ENCODE peak calls at places on chromosomes 7 and 10, in eight cellular contexts. One of them, this sample, is unnamed.

GRCh38 chr10:35345383-35345742 is 9.1 kb downstream of the CCNY start:
- ATAC-seq in Right ventricle myocardium superior: no peak
- ATAC-seq in pancreas: no peak
- ATAC-seq in activated CD8-positive, alpha-beta T cell treated with anti-CD3 and anti-CD28 coated beads, Interleukin-2, amount 10 ng/mL, durations not matched to agents 7 days and 5 days: no peak
- ATAC-seq in SK-N-SH treated with all-trans-retinoic acid at 6 μM for 48 hours: no peak
- ATAC-seq in gastroesophageal sphincter: no peak
- ATAC-seq in upper lobe of right lung: no peak
- ATAC-seq in body of pancreas: no peak
- ATAC-seq in this sample: no peak

GRCh38 chr10:123687758-123688157 is 21.6 kb downstream of the GPR26 start:
- ATAC-seq in Right ventricle myocardium superior: no peak
- ATAC-seq in pancreas: no peak
- ATAC-seq in activated CD8-positive, alpha-beta T cell treated with anti-CD3 and anti-CD28 coated beads, Interleukin-2, amount 10 ng/mL, durations not matched to agents 7 days and 5 days: no peak
- ATAC-seq in SK-N-SH treated with all-trans-retinoic acid at 6 μM for 48 hours: no peak
- ATAC-seq in gastroesophageal sphincter: no peak
- ATAC-seq in upper lobe of right lung: no peak
- ATAC-seq in body of pancreas: no peak
- ATAC-seq in this sample: no peak

GRCh38 chr7:23863209-23863798 is 153.3 kb downstream of the STK31 start:
- ATAC-seq in Right ventricle myocardium superior: no peak
- ATAC-seq in pancreas: no peak
- ATAC-seq in activated CD8-positive, alpha-beta T cell treated with anti-CD3 and anti-CD28 coated beads, Interleukin-2, amount 10 ng/mL, durations not matched to agents 7 days and 5 days: no peak
- ATAC-seq in SK-N-SH treated with all-trans-retinoic acid at 6 μM for 48 hours: peak; percentile 79
- ATAC-seq in gastroesophageal sphincter: no peak
- ATAC-seq in upper lobe of right lung: no peak
- ATAC-seq in body of pancreas: no peak
- ATAC-seq in this sample: no peak

GRCh38 chr10:26737730-26738129 is 40.2 kb downstream of the PDSS1 start:
- ATAC-seq in Right ventricle myocardium superior: peak; percentile 36
- ATAC-seq in pancreas: peak; percentile 81
- ATAC-seq in activated CD8-positive, alpha-beta T cell treated with anti-CD3 and anti-CD28 coated beads, Interleukin-2, amount 10 ng/mL, durations not matched to agents 7 days and 5 days: peak; percentile 50
- ATAC-seq in SK-N-SH treated with all-trans-retinoic acid at 6 μM for 48 hours: no peak
- ATAC-seq in gastroesophageal sphincter: no peak
- ATAC-seq in upper lobe of right lung: peak; percentile 92
- ATAC-seq in body of pancreas: no peak
- ATAC-seq in this sample: peak; percentile 93

GRCh38 chr10:12849351-12850181 is 151.9 kb downstream of the CCDC3 start:
- ATAC-seq in Right ventricle myocardium superior: no peak
- ATAC-seq in pancreas: no peak
- ATAC-seq in activated CD8-positive, alpha-beta T cell treated with anti-CD3 and anti-CD28 coated beads, Interleukin-2, amount 10 ng/mL, durations not matched to agents 7 days and 5 days: no peak
- ATAC-seq in SK-N-SH treated with all-trans-retinoic acid at 6 μM for 48 hours: peak; percentile 41
- ATAC-seq in gastroesophageal sphincter: peak; percentile 31
- ATAC-seq in upper lobe of right lung: no peak
- ATAC-seq in body of pancreas: no peak
- ATAC-seq in this sample: peak; percentile 45

GRCh38 chr7:93574646-93575554 is at the start of gene CALCR:
- ATAC-seq in Right ventricle myocardium superior: no peak
- ATAC-seq in pancreas: peak; percentile 61
- ATAC-seq in activated CD8-positive, alpha-beta T cell treated with anti-CD3 and anti-CD28 coated beads, Interleukin-2, amount 10 ng/mL, durations not matched to agents 7 days and 5 days: no peak
- ATAC-seq in SK-N-SH treated with all-trans-retinoic acid at 6 μM for 48 hours: peak; percentile 71
- ATAC-seq in gastroesophageal sphincter: peak; percentile 21
- ATAC-seq in upper lobe of right lung: peak; percentile 56
- ATAC-seq in body of pancreas: peak; percentile 42
- ATAC-seq in this sample: peak; percentile 24

GRCh38 chr10:64079341-64079740 is 558.1 kb downstream of the REEP3 start:
- ATAC-seq in Right ventricle myocardium superior: no peak
- ATAC-seq in pancreas: no peak
- ATAC-seq in activated CD8-positive, alpha-beta T cell treated with anti-CD3 and anti-CD28 coated beads, Interleukin-2, amount 10 ng/mL, durations not matched to agents 7 days and 5 days: no peak
- ATAC-seq in SK-N-SH treated with all-trans-retinoic acid at 6 μM for 48 hours: no peak
- ATAC-seq in gastroesophageal sphincter: no peak
- ATAC-seq in upper lobe of right lung: no peak
- ATAC-seq in body of pancreas: no peak
- ATAC-seq in this sample: no peak

GRCh38 chr7:155001756-155002410 is 1.0 kb downstream of the PAXIP1 start:
- ATAC-seq in Right ventricle myocardium superior: no peak
- ATAC-seq in pancreas: no peak
- ATAC-seq in activated CD8-positive, alpha-beta T cell treated with anti-CD3 and anti-CD28 coated beads, Interleukin-2, amount 10 ng/mL, durations not matched to agents 7 days and 5 days: no peak
- ATAC-seq in SK-N-SH treated with all-trans-retinoic acid at 6 μM for 48 hours: peak; percentile 22
- ATAC-seq in gastroesophageal sphincter: no peak
- ATAC-seq in upper lobe of right lung: no peak
- ATAC-seq in body of pancreas: no peak
- ATAC-seq in this sample: peak; percentile 13

GRCh38 chr7:102285541-102286236 is 979 bp upstream of the SH2B2 start:
- ATAC-seq in Right ventricle myocardium superior: peak; percentile 3
- ATAC-seq in pancreas: peak; percentile 1
- ATAC-seq in activated CD8-positive, alpha-beta T cell treated with anti-CD3 and anti-CD28 coated beads, Interleukin-2, amount 10 ng/mL, durations not matched to agents 7 days and 5 days: peak; percentile 3
- ATAC-seq in SK-N-SH treated with all-trans-retinoic acid at 6 μM for 48 hours: peak; percentile 4
- ATAC-seq in gastroesophageal sphincter: no peak
- ATAC-seq in upper lobe of right lung: peak; percentile 9
- ATAC-seq in body of pancreas: no peak
- ATAC-seq in this sample: no peak

GRCh38 chr7:74453321-74454011 is at the start of gene GTF2IRD1:
- ATAC-seq in Right ventricle myocardium superior: peak; percentile 51
- ATAC-seq in pancreas: peak; percentile 54
- ATAC-seq in activated CD8-positive, alpha-beta T cell treated with anti-CD3 and anti-CD28 coated beads, Interleukin-2, amount 10 ng/mL, durations not matched to agents 7 days and 5 days: peak; percentile 9
- ATAC-seq in SK-N-SH treated with all-trans-retinoic acid at 6 μM for 48 hours: peak; percentile 76
- ATAC-seq in gastroesophageal sphincter: peak; percentile 75
- ATAC-seq in upper lobe of right lung: peak; percentile 74
- ATAC-seq in body of pancreas: peak; percentile 61
- ATAC-seq in this sample: peak; percentile 54

GRCh38 chr10:6254200-6254599 is 51.5 kb downstream of the PFKFB3 start:
- ATAC-seq in Right ventricle myocardium superior: no peak
- ATAC-seq in pancreas: no peak
- ATAC-seq in activated CD8-positive, alpha-beta T cell treated with anti-CD3 and anti-CD28 coated beads, Interleukin-2, amount 10 ng/mL, durations not matched to agents 7 days and 5 days: no peak
- ATAC-seq in SK-N-SH treated with all-trans-retinoic acid at 6 μM for 48 hours: no peak
- ATAC-seq in gastroesophageal sphincter: no peak
- ATAC-seq in upper lobe of right lung: peak; percentile 42
- ATAC-seq in body of pancreas: no peak
- ATAC-seq in this sample: peak; percentile 72

GRCh38 chr10:130498042-130498441 is 361.9 kb downstream of the GLRX3 start:
- ATAC-seq in Right ventricle myocardium superior: no peak
- ATAC-seq in pancreas: no peak
- ATAC-seq in activated CD8-positive, alpha-beta T cell treated with anti-CD3 and anti-CD28 coated beads, Interleukin-2, amount 10 ng/mL, durations not matched to agents 7 days and 5 days: no peak
- ATAC-seq in SK-N-SH treated with all-trans-retinoic acid at 6 μM for 48 hours: no peak
- ATAC-seq in gastroesophageal sphincter: no peak
- ATAC-seq in upper lobe of right lung: no peak
- ATAC-seq in body of pancreas: no peak
- ATAC-seq in this sample: no peak

GRCh38 chr10:16822027-16822426 is 4.8 kb upstream of the RSU1 start:
- ATAC-seq in Right ventricle myocardium superior: no peak
- ATAC-seq in pancreas: no peak
- ATAC-seq in activated CD8-positive, alpha-beta T cell treated with anti-CD3 and anti-CD28 coated beads, Interleukin-2, amount 10 ng/mL, durations not matched to agents 7 days and 5 days: no peak
- ATAC-seq in SK-N-SH treated with all-trans-retinoic acid at 6 μM for 48 hours: no peak
- ATAC-seq in gastroesophageal sphincter: no peak
- ATAC-seq in upper lobe of right lung: no peak
- ATAC-seq in body of pancreas: no peak
- ATAC-seq in this sample: no peak

GRCh38 chr7:16719699-16720098 is 33.9 kb upstream of the TSPAN13 start:
- ATAC-seq in Right ventricle myocardium superior: no peak
- ATAC-seq in pancreas: no peak
- ATAC-seq in activated CD8-positive, alpha-beta T cell treated with anti-CD3 and anti-CD28 coated beads, Interleukin-2, amount 10 ng/mL, durations not matched to agents 7 days and 5 days: no peak
- ATAC-seq in SK-N-SH treated with all-trans-retinoic acid at 6 μM for 48 hours: no peak
- ATAC-seq in gastroesophageal sphincter: no peak
- ATAC-seq in upper lobe of right lung: no peak
- ATAC-seq in body of pancreas: no peak
- ATAC-seq in this sample: no peak

GRCh38 chr10:581776-582330 is 107.6 kb downstream of the DIP2C start:
- ATAC-seq in Right ventricle myocardium superior: no peak
- ATAC-seq in pancreas: no peak
- ATAC-seq in activated CD8-positive, alpha-beta T cell treated with anti-CD3 and anti-CD28 coated beads, Interleukin-2, amount 10 ng/mL, durations not matched to agents 7 days and 5 days: no peak
- ATAC-seq in SK-N-SH treated with all-trans-retinoic acid at 6 μM for 48 hours: no peak
- ATAC-seq in gastroesophageal sphincter: no peak
- ATAC-seq in upper lobe of right lung: no peak
- ATAC-seq in body of pancreas: no peak
- ATAC-seq in this sample: no peak

GRCh38 chr7:42135728-42136127 is 101.3 kb downstream of the GLI3 start:
- ATAC-seq in Right ventricle myocardium superior: no peak
- ATAC-seq in pancreas: no peak
- ATAC-seq in activated CD8-positive, alpha-beta T cell treated with anti-CD3 and anti-CD28 coated beads, Interleukin-2, amount 10 ng/mL, durations not matched to agents 7 days and 5 days: no peak
- ATAC-seq in SK-N-SH treated with all-trans-retinoic acid at 6 μM for 48 hours: no peak
- ATAC-seq in gastroesophageal sphincter: no peak
- ATAC-seq in upper lobe of right lung: no peak
- ATAC-seq in body of pancreas: no peak
- ATAC-seq in this sample: no peak

GRCh38 chr7:106471686-106472440 is 187.1 kb upstream of the NAMPT start:
- ATAC-seq in Right ventricle myocardium superior: no peak
- ATAC-seq in pancreas: no peak
- ATAC-seq in activated CD8-positive, alpha-beta T cell treated with anti-CD3 and anti-CD28 coated beads, Interleukin-2, amount 10 ng/mL, durations not matched to agents 7 days and 5 days: no peak
- ATAC-seq in SK-N-SH treated with all-trans-retinoic acid at 6 μM for 48 hours: no peak
- ATAC-seq in gastroesophageal sphincter: no peak
- ATAC-seq in upper lobe of right lung: no peak
- ATAC-seq in body of pancreas: no peak
- ATAC-seq in this sample: no peak

GRCh38 chr10:58818889-58819288 is 306.2 kb downstream of the BICC1 start:
- ATAC-seq in Right ventricle myocardium superior: no peak
- ATAC-seq in pancreas: peak; percentile 74
- ATAC-seq in activated CD8-positive, alpha-beta T cell treated with anti-CD3 and anti-CD28 coated beads, Interleukin-2, amount 10 ng/mL, durations not matched to agents 7 days and 5 days: no peak
- ATAC-seq in SK-N-SH treated with all-trans-retinoic acid at 6 μM for 48 hours: no peak
- ATAC-seq in gastroesophageal sphincter: no peak
- ATAC-seq in upper lobe of right lung: no peak
- ATAC-seq in body of pancreas: no peak
- ATAC-seq in this sample: no peak

GRCh38 chr7:25261545-25262135 is 33.4 kb upstream of the NPVF start:
- ATAC-seq in Right ventricle myocardium superior: no peak
- ATAC-seq in pancreas: no peak
- ATAC-seq in activated CD8-positive, alpha-beta T cell treated with anti-CD3 and anti-CD28 coated beads, Interleukin-2, amount 10 ng/mL, durations not matched to agents 7 days and 5 days: no peak
- ATAC-seq in SK-N-SH treated with all-trans-retinoic acid at 6 μM for 48 hours: no peak
- ATAC-seq in gastroesophageal sphincter: no peak
- ATAC-seq in upper lobe of right lung: no peak
- ATAC-seq in body of pancreas: no peak
- ATAC-seq in this sample: no peak

GRCh38 chr10:112360308-112361270 is 13.3 kb upstream of the ACSL5 start:
- ATAC-seq in Right ventricle myocardium superior: peak; percentile 66
- ATAC-seq in pancreas: no peak
- ATAC-seq in activated CD8-positive, alpha-beta T cell treated with anti-CD3 and anti-CD28 coated beads, Interleukin-2, amount 10 ng/mL, durations not matched to agents 7 days and 5 days: no peak
- ATAC-seq in SK-N-SH treated with all-trans-retinoic acid at 6 μM for 48 hours: no peak
- ATAC-seq in gastroesophageal sphincter: peak; percentile 60
- ATAC-seq in upper lobe of right lung: peak; percentile 77
- ATAC-seq in body of pancreas: peak; percentile 42
- ATAC-seq in this sample: no peak

GRCh38 chr10:28429573-28430216 is 103.2 kb upstream of the WAC start:
- ATAC-seq in Right ventricle myocardium superior: no peak
- ATAC-seq in pancreas: no peak
- ATAC-seq in activated CD8-positive, alpha-beta T cell treated with anti-CD3 and anti-CD28 coated beads, Interleukin-2, amount 10 ng/mL, durations not matched to agents 7 days and 5 days: no peak
- ATAC-seq in SK-N-SH treated with all-trans-retinoic acid at 6 μM for 48 hours: peak; percentile 28
- ATAC-seq in gastroesophageal sphincter: no peak
- ATAC-seq in upper lobe of right lung: no peak
- ATAC-seq in body of pancreas: no peak
- ATAC-seq in this sample: no peak

GRCh38 chr10:70601775-70602174 is 766 bp downstream of the PRF1 start:
- ATAC-seq in Right ventricle myocardium superior: no peak
- ATAC-seq in pancreas: no peak
- ATAC-seq in activated CD8-positive, alpha-beta T cell treated with anti-CD3 and anti-CD28 coated beads, Interleukin-2, amount 10 ng/mL, durations not matched to agents 7 days and 5 days: peak; percentile 16
- ATAC-seq in SK-N-SH treated with all-trans-retinoic acid at 6 μM for 48 hours: no peak
- ATAC-seq in gastroesophageal sphincter: no peak
- ATAC-seq in upper lobe of right lung: no peak
- ATAC-seq in body of pancreas: no peak
- ATAC-seq in this sample: no peak

GRCh38 chr10:77911535-77912123 is 14.9 kb downstream of the DLG5 start:
- ATAC-seq in Right ventricle myocardium superior: no peak
- ATAC-seq in pancreas: no peak
- ATAC-seq in activated CD8-positive, alpha-beta T cell treated with anti-CD3 and anti-CD28 coated beads, Interleukin-2, amount 10 ng/mL, durations not matched to agents 7 days and 5 days: no peak
- ATAC-seq in SK-N-SH treated with all-trans-retinoic acid at 6 μM for 48 hours: peak; percentile 62
- ATAC-seq in gastroesophageal sphincter: no peak
- ATAC-seq in upper lobe of right lung: no peak
- ATAC-seq in body of pancreas: no peak
- ATAC-seq in this sample: no peak

GRCh38 chr7:92034116-92034515 is 93.5 kb downstream of the AKAP9 start:
- ATAC-seq in Right ventricle myocardium superior: no peak
- ATAC-seq in pancreas: peak; percentile 30
- ATAC-seq in activated CD8-positive, alpha-beta T cell treated with anti-CD3 and anti-CD28 coated beads, Interleukin-2, amount 10 ng/mL, durations not matched to agents 7 days and 5 days: no peak
- ATAC-seq in SK-N-SH treated with all-trans-retinoic acid at 6 μM for 48 hours: no peak
- ATAC-seq in gastroesophageal sphincter: peak; percentile 53
- ATAC-seq in upper lobe of right lung: no peak
- ATAC-seq in body of pancreas: no peak
- ATAC-seq in this sample: no peak

GRCh38 chr7:32958046-32959025 is 1.1 kb downstream of the FKBP9 start:
- ATAC-seq in Right ventricle myocardium superior: peak; percentile 35
- ATAC-seq in pancreas: peak; percentile 31
- ATAC-seq in activated CD8-positive, alpha-beta T cell treated with anti-CD3 and anti-CD28 coated beads, Interleukin-2, amount 10 ng/mL, durations not matched to agents 7 days and 5 days: no peak
- ATAC-seq in SK-N-SH treated with all-trans-retinoic acid at 6 μM for 48 hours: peak; percentile 14
- ATAC-seq in gastroesophageal sphincter: peak; percentile 39
- ATAC-seq in upper lobe of right lung: peak; percentile 20
- ATAC-seq in body of pancreas: no peak
- ATAC-seq in this sample: no peak

GRCh38 chr7:157004050-157004838 is 6.2 kb downstream of the MNX1 start:
- ATAC-seq in Right ventricle myocardium superior: no peak
- ATAC-seq in pancreas: peak; percentile 4
- ATAC-seq in activated CD8-positive, alpha-beta T cell treated with anti-CD3 and anti-CD28 coated beads, Interleukin-2, amount 10 ng/mL, durations not matched to agents 7 days and 5 days: no peak
- ATAC-seq in SK-N-SH treated with all-trans-retinoic acid at 6 μM for 48 hours: peak; percentile 78
- ATAC-seq in gastroesophageal sphincter: no peak
- ATAC-seq in upper lobe of right lung: no peak
- ATAC-seq in body of pancreas: no peak
- ATAC-seq in this sample: no peak

This sample was measured in stimulated activated memory B cell treated with anti-CD40 and anti-IgM and Interleukin-4, amounts not matched to agents 10 μg/mL and 1 μg/mL and 100 μg/mL, for 72 hours.